ENCODE peak calls at places on chromosome 21, in five cellular contexts. Q, K, A, P and I are unnamed samples.

GRCh38 chr21:46191686-46192575 is 7.7 kb upstream of the SPATC1L start:
- DNase-seq in K (peak; percentile 3), A (no peak), P (no peak), Q (no peak), I (no peak)

GRCh38 chr21:29529139-29529538 is 230.4 kb downstream of the BACH1 start:
- DNase-seq in Q (no peak), P (no peak), K (no peak), A (no peak), I (no peak)

GRCh38 chr21:36658926-36659325 is 40.0 kb upstream of the SIM2 start:
- DNase-seq in P (no peak), A (no peak), K (no peak), Q (no peak), I (no peak)

GRCh38 chr21:14673649-14674048 is 127.5 kb upstream of the SAMSN1 start:
- DNase-seq in K (no peak), A (no peak), Q (no peak), P (no peak), I (no peak)

GRCh38 chr21:28991861-28992525 is 684 bp downstream of the LTN1 start:
- DNase-seq in K (peak; percentile 27), Q (no peak), A (no peak), P (no peak), I (no peak)

GRCh38 chr21:28393279-28393678 is 599.4 kb downstream of the LTN1 start:
- DNase-seq in K (peak; percentile 59), A (peak; percentile 91), P (no peak), Q (no peak), I (no peak)

GRCh38 chr21:23861908-23862504 is 1745.3 kb downstream of the MRPL39 start:
- DNase-seq in A (no peak), P (no peak), K (no peak), Q (no peak), I (no peak)

GRCh38 chr21:36699546-36700294 is 805 bp downstream of the SIM2 start:
- DNase-seq in Q (no peak), P (no peak), K (no peak), A (no peak), I (peak; percentile 4)

GRCh38 chr21:36194024-36194423 is 37.4 kb downstream of the DOP1B start:
- DNase-seq in K (no peak), P (no peak), Q (no peak), A (no peak), I (no peak)

GRCh38 chr21:16571594-16571993 is 841.8 kb downstream of the USP25 start:
- DNase-seq in Q (no peak), P (no peak), A (no peak), K (no peak), I (no peak)

GRCh38 chr21:14120091-14120734 is 90.5 kb downstream of the LIPI start:
- DNase-seq in K (peak; percentile 33), P (no peak), Q (peak; percentile 59), A (peak; percentile 73), I (peak; percentile 17)

GRCh38 chr21:46048926-46049889 is 48.7 kb upstream of the COL6A2 start:
- DNase-seq in A (peak; percentile 60), Q (peak; percentile 59), K (peak; percentile 80), P (no peak), I (no peak)

GRCh38 chr21:37509802-37510393 is 143.3 kb downstream of the DYRK1A start:
- DNase-seq in K (peak; percentile 41), P (no peak), Q (no peak), A (no peak), I (no peak)

GRCh38 chr21:26437326-26438009 is 135.6 kb downstream of the CYYR1 start:
- DNase-seq in P (no peak), Q (peak; percentile 32), A (no peak), K (no peak), I (no peak)

GRCh38 chr21:16145479-16145878 is 415.7 kb downstream of the USP25 start:
- DNase-seq in Q (no peak), A (no peak), P (no peak), K (no peak), I (no peak)

GRCh38 chr21:29359718-29360117 is 61.0 kb downstream of the BACH1 start:
- DNase-seq in Q (no peak), A (no peak), P (no peak), K (no peak), I (no peak)

GRCh38 chr21:36909901-36910561 is 56.4 kb downstream of the HLCS start:
- DNase-seq in K (peak; percentile 81), A (peak; percentile 26), P (no peak), Q (no peak), I (no peak)

GRCh38 chr21:29347274-29347681 is 48.6 kb downstream of the BACH1 start:
- DNase-seq in P (no peak), Q (no peak), A (no peak), K (peak; percentile 22), I (no peak)

GRCh38 chr21:28072601-28073000 is 920.1 kb downstream of the LTN1 start:
- DNase-seq in P (no peak), Q (no peak), K (no peak), A (no peak), I (no peak)

GRCh38 chr21:29499734-29500343 is 201.1 kb downstream of the BACH1 start:
- DNase-seq in A (no peak), K (no peak), Q (peak; percentile 79), P (no peak), I (no peak)

GRCh38 chr21:38144193-38144592 is 112.6 kb upstream of the KCNJ15 start:
- DNase-seq in P (no peak), K (no peak), Q (no peak), A (no peak), I (no peak)

GRCh38 chr21:20856926-20857325 is 141.3 kb upstream of the NCAM2 start:
- DNase-seq in Q (no peak), K (peak; percentile 29), A (peak; percentile 22), P (no peak), I (no peak)

GRCh38 chr21:32889596-32889995 is 118.0 kb upstream of the PAXBP1 start:
- DNase-seq in K (no peak), P (no peak), A (no peak), Q (no peak), I (no peak)

GRCh38 chr21:22585558-22585957 is 1587.3 kb downstream of the NCAM2 start:
- DNase-seq in Q (no peak), A (no peak), P (no peak), K (no peak), I (no peak)

GRCh38 chr21:45998871-45999580 is 17.5 kb downstream of the COL6A1 start:
- DNase-seq in P (no peak), A (no peak), Q (peak; percentile 18), K (no peak), I (no peak)

GRCh38 chr21:33924079-33924765 is 8.6 kb upstream of the ATP5PO start:
- DNase-seq in K (peak; percentile 94), A (peak; percentile 96), Q (peak; percentile 86), P (peak; percentile 94), I (peak; percentile 95)

GRCh38 chr21:43363506-43364260 is 63.2 kb downstream of the SIK1 start:
- DNase-seq in Q (no peak), P (no peak), K (no peak), A (no peak), I (no peak)

GRCh38 chr21:43361493-43362296 is 65.2 kb downstream of the SIK1 start:
- DNase-seq in P (peak; percentile 28), A (peak; percentile 47), K (peak; percentile 52), Q (no peak), I (no peak)

GRCh38 chr21:43362928-43363314 is 64.0 kb downstream of the SIK1 start:
- DNase-seq in K (no peak), A (no peak), Q (no peak), P (no peak), I (no peak)

GRCh38 chr21:43361127-43361492 is 65.8 kb downstream of the SIK1 start:
- DNase-seq in K (peak; percentile 46), A (no peak), Q (no peak), P (no peak), I (no peak)

GRCh38 chr21:43362306-43362927 is 64.5 kb downstream of the SIK1 start:
- DNase-seq in K (peak; percentile 69), A (peak; percentile 56), P (peak; percentile 68), Q (peak; percentile 61), I (peak; percentile 26)
- TF ChIP-seq CTCF in K (no peak), A (no peak), P (no peak), Q (no peak), I (no peak)

GRCh38 chr21:39721885-39722284 is 23.1 kb upstream of the IGSF5 start:
- DNase-seq in P (no peak), A (peak; percentile 66), Q (no peak), K (peak; percentile 30), I (no peak)

GRCh38 chr21:39728341-39728740 is 16.6 kb upstream of the IGSF5 start:
- DNase-seq in K (no peak), A (no peak), Q (no peak), P (no peak), I (no peak)

GRCh38 chr21:39726133-39726532 is 18.9 kb upstream of the IGSF5 start:
- DNase-seq in P (no peak), K (no peak), A (no peak), Q (no peak), I (no peak)

GRCh38 chr21:39727401-39728120 is 17.4 kb upstream of the IGSF5 start:
- DNase-seq in P (no peak), A (no peak), Q (no peak), K (no peak), I (no peak)

DNA sequence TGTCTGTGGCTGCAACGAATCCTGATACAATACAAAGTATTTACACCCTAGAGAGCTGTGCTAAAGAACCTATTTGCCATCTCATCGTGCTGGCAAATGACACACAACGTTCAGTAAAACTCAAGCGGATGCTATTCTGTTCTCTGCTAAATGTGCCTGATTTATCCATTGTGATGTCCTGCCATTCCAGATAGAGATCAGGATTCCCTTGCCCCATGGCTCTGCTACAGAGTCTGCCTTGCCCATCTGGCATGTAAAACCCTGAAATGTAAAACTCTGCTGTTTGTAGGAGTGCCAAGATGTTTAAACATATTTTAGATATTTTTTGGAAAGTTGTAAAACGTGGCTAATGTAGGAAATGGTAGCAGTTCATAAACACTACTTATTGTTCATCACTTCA is 20.0 kb upstream of the IGSF5 start:
- DNase-seq in A (no peak), Q (no peak), K (no peak), P (no peak), I (no peak)
- TF ChIP-seq CTCF in A (no peak), Q (no peak), K (no peak), P (no peak), I (no peak)

GRCh38 chr21:44766014-44766817 is 35.4 kb downstream of the UBE2G2 start:
- DNase-seq in K (no peak), Q (no peak), P (no peak), A (no peak), I (no peak)

GRCh38 chr21:44763451-44764318 is 37.9 kb downstream of the UBE2G2 start:
- DNase-seq in P (no peak), K (no peak), Q (no peak), A (peak; percentile 39), I (no peak)

GRCh38 chr21:44764319-44765230 is 37.0 kb downstream of the UBE2G2 start:
- DNase-seq in Q (no peak), K (no peak), P (no peak), A (no peak), I (no peak)

GRCh38 chr21:44766818-44767354 is 34.7 kb downstream of the UBE2G2 start:
- DNase-seq in P (no peak), Q (no peak), A (no peak), K (no peak), I (no peak)

GRCh38 chr21:44765231-44766013 is 36.2 kb downstream of the UBE2G2 start:
- DNase-seq in K (no peak), Q (no peak), P (peak; percentile 28), A (no peak), I (no peak)
- TF ChIP-seq CTCF in K (no peak), Q (no peak), P (no peak), A (no peak), I (no peak)

GRCh38 chr21:41888749-41889376 is 9.7 kb upstream of the PRDM15 start:
- DNase-seq in A (no peak), Q (no peak), K (no peak), P (no peak), I (no peak)
- TF ChIP-seq CTCF in A (no peak), Q (no peak), K (no peak), P (no peak), I (no peak)

GRCh38 chr21:31347435-31348032 is 3.5 kb upstream of the TIAM1 start:
- DNase-seq in P (no peak), K (peak; percentile 40), A (peak; percentile 37), Q (no peak), I (peak; percentile 8)
- TF ChIP-seq CTCF in P (no peak), K (peak; percentile 59), A (no peak), Q (peak; percentile 57), I (peak; percentile 60)